ENCODE peak calls at places on chromosomes 12 and 14, in four cellular contexts. F is MM.1S, G is tibial artery, R is AG04450. K is an unnamed sample.

GRCh38 chr12:108826115-108826806 is 31.1 kb downstream of the SSH1 start:
- DNase-seq in R (peak), F (peak), G (peak), K (peak)

GRCh38 chr12:52356762-52357580 is 10.3 kb downstream of the KRT85 start:
- DNase-seq in G (no peak), R (no peak), F (no peak), K (no peak)

GRCh38 chr12:124545508-124546418 is 21.6 kb downstream of the NCOR2 start:
- DNase-seq in R (no peak), F (peak), G (no peak), K (no peak)

GRCh38 chr14:24132061-24132685 is 1.7 kb downstream of the FITM1 start:
- DNase-seq in R (no peak), F (no peak), G (no peak), K (no peak)

GRCh38 chr12:5391638-5392037 is 40.3 kb upstream of the NTF3 start:
- DNase-seq in G (no peak), F (no peak), R (no peak), K (no peak)

GRCh38 chr12:95763809-95764253 is 26.7 kb downstream of the NTN4 start:
- DNase-seq in R (no peak), G (peak), F (no peak), K (peak)

GRCh38 chr14:89684139-89684538 is 267.1 kb upstream of the FOXN3 start:
- DNase-seq in G (no peak), R (no peak), F (no peak), K (no peak)

GRCh38 chr14:61749867-61750266 is 12.4 kb upstream of the SNAPC1 start:
- DNase-seq in F (no peak), R (no peak), G (no peak), K (no peak)

GRCh38 chr14:89956294-89957009 is 725 bp downstream of the TDP1 start:
- DNase-seq in G (peak), F (peak), R (peak), K (peak)

GRCh38 chr12:9725471-9725870 is 7.4 kb downstream of the CLECL1 start:
- DNase-seq in G (no peak), F (no peak), R (no peak), K (no peak)

GRCh38 chr12:98980508-98980907 is 335.4 kb downstream of the APAF1 start:
- DNase-seq in F (no peak), G (no peak), R (no peak), K (no peak)

GRCh38 chr12:42372154-42372791 is 46.3 kb downstream of the PPHLN1 start:
- DNase-seq in G (no peak), F (peak), R (no peak), K (peak)

GRCh38 chr12:120640840-120641833 is 711 bp downstream of the CABP1 start:
- DNase-seq in R (no peak), G (no peak), F (peak), K (no peak)

GRCh38 chr12:24901975-24902461 is 46.9 kb downstream of the BCAT1 start:
- DNase-seq in G (no peak), F (no peak), R (no peak), K (no peak)

GRCh38 chr14:81625343-81625742 is 91.7 kb upstream of the SEL1L start:
- DNase-seq in F (peak), G (no peak), R (no peak), K (no peak)
- TF ChIP-seq CTCF in F (peak), G (peak), R (no peak), K (no peak)

DNA sequence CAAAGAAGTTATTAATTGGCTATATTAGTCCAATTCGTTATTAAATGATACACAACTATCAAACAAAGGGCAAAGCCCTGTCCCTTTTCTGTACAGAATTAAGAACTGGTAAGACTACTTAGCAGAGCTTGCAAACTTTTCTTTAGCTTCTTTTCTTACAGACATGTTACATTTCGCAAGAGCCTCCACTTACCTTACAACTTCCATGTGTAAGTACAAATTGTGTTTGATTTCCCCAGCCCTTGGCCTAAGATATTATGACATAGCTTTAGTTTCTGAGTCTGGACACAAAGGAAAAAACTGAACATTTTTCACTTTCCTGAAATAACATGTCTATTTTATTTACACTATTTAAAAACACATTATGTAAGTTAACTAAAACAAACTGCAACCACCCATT is 1.7 kb downstream of the ATF7 start:
- DNase-seq in R (peak), G (no peak), F (no peak), K (no peak)
- H3K4me3 ChIP-seq in R (peak), G (peak), F (peak), K (peak)

GRCh38 chr14:100850841-100851585 is 25.1 kb downstream of the MEG3 start:
- DNase-seq in F (peak), G (peak), R (no peak), K (no peak)
- TF ChIP-seq CTCF in F (peak), G (peak), R (peak), K (peak)

GRCh38 chr12:11727133-11727664 is 77.7 kb downstream of the ETV6 start:
- DNase-seq in R (no peak), G (no peak), F (no peak), K (no peak)
- H3K4me3 ChIP-seq in R (no peak), G (no peak), F (no peak), K (no peak)

GRCh38 chr12:130194154-130194553 is 31.9 kb downstream of the FZD10 start:
- DNase-seq in G (no peak), F (no peak), R (no peak), K (no peak)

GRCh38 chr12:130196827-130197226 is 34.6 kb downstream of the FZD10 start:
- DNase-seq in R (no peak), F (no peak), G (no peak), K (no peak)

GRCh38 chr12:130195776-130196175 is 33.5 kb downstream of the FZD10 start:
- DNase-seq in G (no peak), R (no peak), F (no peak), K (no peak)

GRCh38 chr12:130195369-130195768 is 33.1 kb downstream of the FZD10 start:
- DNase-seq in F (no peak), R (no peak), G (no peak), K (no peak)

GRCh38 chr12:130192667-130193345 is 30.5 kb downstream of the FZD10 start:
- DNase-seq in F (no peak), R (no peak), G (no peak), K (no peak)
- TF ChIP-seq CTCF in F (no peak), R (no peak), G (no peak), K (no peak)

GRCh38 chr14:39617537-39617936 is 185.3 kb upstream of the FBXO33 start:
- DNase-seq in F (no peak), R (no peak), G (no peak), K (no peak)

GRCh38 chr14:39626589-39627576 is 194.7 kb upstream of the FBXO33 start:
- DNase-seq in F (no peak), R (no peak), G (no peak), K (no peak)

GRCh38 chr14:39621223-39621622 is 189.0 kb upstream of the FBXO33 start:
- DNase-seq in G (no peak), R (no peak), F (no peak), K (no peak)

DNA sequence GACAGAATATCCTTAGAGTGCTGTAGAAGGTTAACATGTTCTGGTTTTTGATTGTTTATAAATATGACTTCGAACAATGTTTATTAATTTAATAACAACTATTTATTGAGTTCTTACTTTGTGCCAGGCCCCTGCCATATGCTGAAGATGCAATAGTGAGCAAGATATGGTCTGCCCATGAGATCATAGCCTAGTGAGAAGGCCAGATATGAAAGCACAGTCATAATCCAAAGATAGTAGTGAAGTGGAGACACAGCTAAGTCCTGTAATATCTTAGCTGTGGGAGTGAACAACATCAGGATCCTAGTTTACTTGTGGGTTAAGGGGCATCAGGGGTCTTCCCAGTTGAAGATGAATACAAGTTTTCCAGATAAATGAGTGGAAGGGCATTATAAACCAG is 189.4 kb upstream of the FBXO33 start:
- DNase-seq in F (no peak), G (no peak), R (no peak), K (no peak)
- H3K4me3 ChIP-seq in F (no peak), G (no peak), R (no peak), K (no peak)

DNA sequence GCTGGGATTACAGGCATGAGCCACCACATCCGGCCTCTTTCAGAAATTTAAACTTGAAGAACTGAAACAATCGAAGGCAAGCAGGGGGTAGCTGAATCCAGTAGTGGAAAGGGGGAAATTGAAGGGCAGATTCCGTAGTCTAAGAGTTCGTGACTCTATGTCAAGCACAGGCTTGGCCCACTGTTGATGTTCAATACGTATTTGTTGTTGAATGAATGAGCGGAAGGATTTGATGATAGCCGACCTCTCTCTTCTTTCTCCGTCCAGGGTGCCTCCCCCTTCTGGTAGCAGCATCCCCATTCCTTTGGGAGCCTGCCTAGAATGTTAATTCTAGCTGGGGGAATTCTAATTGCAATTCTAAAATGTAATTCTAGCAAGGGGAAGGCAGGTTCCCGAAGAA is 59.8 kb upstream of the MED13L start:
- DNase-seq in G (no peak), F (no peak), R (no peak), K (no peak)
- TF ChIP-seq CTCF in G (no peak), F (no peak), R (no peak), K (no peak)

GRCh38 chr14:36647417-36647826 is 14.2 kb upstream of the PAX9 start:
- DNase-seq in F (no peak), G (no peak), R (no peak), K (no peak)

GRCh38 chr14:36647827-36648753 is 13.6 kb upstream of the PAX9 start:
- DNase-seq in F (no peak), G (no peak), R (no peak), K (no peak)

GRCh38 chr14:36652542-36653201 is 9.0 kb upstream of the PAX9 start:
- DNase-seq in R (no peak), G (no peak), F (no peak), K (no peak)

GRCh38 chr14:36649872-36650650 is 11.6 kb upstream of the PAX9 start:
- DNase-seq in F (no peak), R (no peak), G (no peak), K (no peak)

DNA sequence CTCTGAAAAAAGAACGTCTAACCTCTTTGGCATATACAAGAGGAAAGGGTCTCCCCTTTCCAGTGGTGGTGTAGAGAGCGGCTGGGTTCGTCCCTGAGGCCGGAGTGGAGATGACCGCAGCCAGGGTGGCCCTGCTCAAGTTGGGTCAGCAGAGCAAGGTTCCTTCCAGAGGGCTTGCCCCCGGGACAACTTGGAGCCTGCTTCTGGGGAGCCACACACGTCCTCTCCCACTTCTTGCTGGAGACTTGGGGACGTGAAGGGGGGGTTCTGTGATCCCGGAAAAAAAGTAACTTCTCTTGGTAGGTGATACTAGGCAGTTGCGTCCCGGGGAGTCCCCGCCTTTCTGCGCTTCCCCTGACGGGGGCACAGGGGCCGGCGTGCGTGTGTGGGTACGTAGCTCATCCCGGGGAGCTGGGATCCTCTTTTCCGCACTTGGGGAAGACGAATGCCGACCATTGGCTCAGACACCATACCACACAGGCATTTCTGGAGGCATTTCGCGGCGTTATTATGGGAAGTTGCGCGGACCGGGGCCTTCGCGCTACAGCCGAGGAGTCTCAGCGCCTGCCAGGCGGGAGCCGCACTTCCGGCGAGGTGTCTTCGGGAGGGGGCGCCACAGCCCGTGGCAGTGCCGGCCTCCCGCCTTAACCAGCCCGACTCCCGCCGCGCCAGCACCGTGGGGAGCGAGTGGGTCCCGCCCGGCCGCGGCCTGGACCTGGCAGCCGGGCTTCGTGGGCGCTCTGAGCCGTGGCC is 14.8 kb upstream of the PAX9 start:
- DNase-seq in F (no peak), R (no peak), G (no peak), K (no peak)
- H3K4me3 ChIP-seq in F (peak), R (no peak), G (peak), K (no peak)